ENCODE peak calls at places on chromosomes 2 and 18, in six cellular contexts. One of them, this sample, is unnamed.

GRCh38 chr18:26617151-26617554 is 68.8 kb upstream of the KCTD1 start:
- DNase-seq in H1: no peak
- DNase-seq in mesenchymal stem cell: peak
- DNase-seq in neuronal stem cell: no peak
- DNase-seq in IMR-90: peak
- DNase-seq in mesendoderm: peak
- DNase-seq in this sample: no peak

GRCh38 chr18:13502585-13502984 is 223.8 kb downstream of the FAM210A start:
- DNase-seq in H1: no peak
- DNase-seq in neuronal stem cell: no peak
- DNase-seq in IMR-90: no peak
- DNase-seq in mesenchymal stem cell: no peak
- DNase-seq in mesendoderm: no peak
- DNase-seq in this sample: no peak

GRCh38 chr2:219045937-219046550 is 4.7 kb upstream of the CFAP65 start:
- DNase-seq in H1: no peak
- DNase-seq in mesendoderm: peak
- DNase-seq in IMR-90: peak
- DNase-seq in neuronal stem cell: peak
- DNase-seq in mesenchymal stem cell: peak
- DNase-seq in this sample: peak

GRCh38 chr2:42371621-42372473 is 10.8 kb upstream of the COX7A2L start:
- DNase-seq in IMR-90: no peak
- DNase-seq in mesenchymal stem cell: no peak
- DNase-seq in mesendoderm: no peak
- DNase-seq in H1: no peak
- DNase-seq in neuronal stem cell: no peak
- DNase-seq in this sample: no peak

GRCh38 chr18:74314759-74315463 is 728 bp upstream of the C18orf63 start:
- DNase-seq in mesenchymal stem cell: no peak
- DNase-seq in IMR-90: no peak
- DNase-seq in mesendoderm: no peak
- DNase-seq in neuronal stem cell: no peak
- DNase-seq in H1: no peak
- DNase-seq in this sample: no peak

GRCh38 chr2:44730583-44730982 is 210.9 kb upstream of the SIX3 start:
- DNase-seq in mesenchymal stem cell: no peak
- DNase-seq in H1: no peak
- DNase-seq in neuronal stem cell: no peak
- DNase-seq in IMR-90: no peak
- DNase-seq in mesendoderm: no peak
- DNase-seq in this sample: no peak

GRCh38 chr2:150626934-150627336 is 139.5 kb upstream of the RND3 start:
- DNase-seq in H1: no peak
- DNase-seq in mesendoderm: no peak
- DNase-seq in mesenchymal stem cell: no peak
- DNase-seq in IMR-90: no peak
- DNase-seq in neuronal stem cell: no peak
- DNase-seq in this sample: no peak

GRCh38 chr18:47244041-47244440 is 7.4 kb downstream of the SKOR2 start:
- DNase-seq in H1: no peak
- DNase-seq in mesenchymal stem cell: no peak
- DNase-seq in IMR-90: no peak
- DNase-seq in neuronal stem cell: no peak
- DNase-seq in mesendoderm: no peak
- DNase-seq in this sample: no peak

GRCh38 chr2:66080136-66080535 is 354.8 kb upstream of the MEIS1 start:
- DNase-seq in mesendoderm: no peak
- DNase-seq in neuronal stem cell: no peak
- DNase-seq in mesenchymal stem cell: no peak
- DNase-seq in IMR-90: no peak
- DNase-seq in H1: no peak
- DNase-seq in this sample: no peak

GRCh38 chr2:189076572-189076971 is 102.4 kb downstream of the COL3A1 start:
- DNase-seq in IMR-90: peak
- DNase-seq in H1: no peak
- DNase-seq in mesendoderm: no peak
- DNase-seq in neuronal stem cell: no peak
- DNase-seq in mesenchymal stem cell: peak
- DNase-seq in this sample: no peak

GRCh38 chr18:42242758-42243157 is 287.7 kb downstream of the PIK3C3 start:
- DNase-seq in mesenchymal stem cell: no peak
- DNase-seq in mesendoderm: no peak
- DNase-seq in IMR-90: no peak
- DNase-seq in H1: no peak
- DNase-seq in neuronal stem cell: no peak
- DNase-seq in this sample: no peak

GRCh38 chr2:240350006-240350355 is 85.5 kb upstream of the GPC1 start:
- DNase-seq in mesendoderm: no peak
- DNase-seq in mesenchymal stem cell: no peak
- DNase-seq in IMR-90: no peak
- DNase-seq in H1: no peak
- DNase-seq in neuronal stem cell: no peak
- DNase-seq in this sample: no peak

GRCh38 chr2:106852103-106852502 is 33.9 kb downstream of the ST6GAL2 start:
- DNase-seq in IMR-90: no peak
- DNase-seq in mesenchymal stem cell: no peak
- DNase-seq in neuronal stem cell: peak
- DNase-seq in H1: peak
- DNase-seq in mesendoderm: peak
- DNase-seq in this sample: peak

GRCh38 chr2:62306751-62307468 is 111.0 kb downstream of the B3GNT2 start:
- DNase-seq in mesendoderm: peak
- DNase-seq in IMR-90: peak
- DNase-seq in mesenchymal stem cell: peak
- DNase-seq in neuronal stem cell: no peak
- DNase-seq in H1: no peak
- DNase-seq in this sample: no peak

GRCh38 chr2:200702646-200703118 is 109.0 kb upstream of the BZW1 start:
- DNase-seq in IMR-90: no peak
- DNase-seq in H1: no peak
- DNase-seq in neuronal stem cell: no peak
- DNase-seq in mesenchymal stem cell: no peak
- DNase-seq in mesendoderm: no peak
- DNase-seq in this sample: no peak

GRCh38 chr18:36706313-36706881 is 122.4 kb downstream of the TPGS2 start:
- DNase-seq in mesendoderm: no peak
- DNase-seq in neuronal stem cell: no peak
- DNase-seq in IMR-90: peak
- DNase-seq in H1: no peak
- DNase-seq in mesenchymal stem cell: no peak
- DNase-seq in this sample: no peak

GRCh38 chr2:54755641-54756326 is 32.3 kb downstream of the EML6 start:
- DNase-seq in mesenchymal stem cell: no peak
- DNase-seq in neuronal stem cell: no peak
- DNase-seq in IMR-90: no peak
- DNase-seq in mesendoderm: no peak
- DNase-seq in H1: no peak
- DNase-seq in this sample: no peak

GRCh38 chr2:29013046-29013780 is 32.1 kb downstream of the TOGARAM2 start:
- DNase-seq in mesendoderm: no peak
- DNase-seq in H1: no peak
- DNase-seq in neuronal stem cell: no peak
- DNase-seq in IMR-90: peak
- DNase-seq in mesenchymal stem cell: no peak
- DNase-seq in this sample: no peak

GRCh38 chr18:10410472-10411300 is 43.7 kb upstream of the APCDD1 start:
- DNase-seq in neuronal stem cell: no peak
- DNase-seq in mesenchymal stem cell: no peak
- DNase-seq in H1: no peak
- DNase-seq in mesendoderm: peak
- DNase-seq in IMR-90: no peak
- DNase-seq in this sample: no peak

GRCh38 chr2:178825183-178825582 is 18.0 kb upstream of the TTN start:
- DNase-seq in mesenchymal stem cell: no peak
- DNase-seq in mesendoderm: no peak
- DNase-seq in IMR-90: peak
- DNase-seq in H1: no peak
- DNase-seq in neuronal stem cell: no peak
- DNase-seq in this sample: no peak

GRCh38 chr2:11123856-11124759 is 31.2 kb upstream of the SLC66A3 start:
- DNase-seq in mesenchymal stem cell: peak
- DNase-seq in neuronal stem cell: peak
- DNase-seq in H1: peak
- DNase-seq in mesendoderm: peak
- DNase-seq in IMR-90: peak
- DNase-seq in this sample: peak

GRCh38 chr18:76686737-76687231 is 135.6 kb upstream of the ZNF236 start:
- DNase-seq in H1: no peak
- DNase-seq in neuronal stem cell: peak
- DNase-seq in mesenchymal stem cell: peak
- DNase-seq in IMR-90: peak
- DNase-seq in mesendoderm: peak
- DNase-seq in this sample: peak

DNA sequence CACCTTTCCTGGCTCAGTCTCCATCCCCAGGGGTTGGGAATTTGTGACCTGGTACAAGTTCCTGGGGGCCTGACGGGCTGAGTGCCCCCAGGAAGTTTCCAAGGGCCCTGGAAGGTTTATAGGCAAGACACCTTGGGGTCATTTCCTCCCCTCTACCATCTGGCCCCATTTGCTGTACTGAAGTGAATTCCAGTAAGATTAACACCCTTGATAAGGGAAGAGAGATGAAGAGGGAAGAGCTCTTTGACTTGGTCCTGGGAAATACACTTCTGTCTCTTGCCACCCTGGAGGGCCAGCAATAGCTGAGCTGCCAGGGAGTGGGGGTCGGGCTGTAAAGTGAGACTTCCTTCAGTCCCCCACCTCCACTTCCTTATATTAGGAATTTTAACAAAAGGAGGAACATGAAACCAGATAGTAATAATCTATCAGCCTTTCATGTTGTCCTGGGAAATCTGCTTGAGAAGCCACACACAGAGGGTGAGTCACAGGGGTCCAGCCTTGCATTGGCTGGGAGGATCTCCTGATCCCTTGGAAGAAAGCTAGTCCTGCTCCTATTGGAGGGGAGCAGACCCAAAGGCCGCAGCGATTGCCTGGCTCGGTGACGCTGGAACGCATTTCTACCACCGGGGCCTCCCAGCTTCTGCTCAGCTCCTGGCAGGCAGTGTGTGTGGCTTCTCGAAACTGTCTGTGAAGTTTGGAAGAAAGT is 87.4 kb downstream of the ACAA2 start:
- DNase-seq in H1: peak
- DNase-seq in mesendoderm: peak
- DNase-seq in neuronal stem cell: peak
- DNase-seq in IMR-90: peak
- DNase-seq in mesenchymal stem cell: peak
- DNase-seq in this sample: peak
- H2AK5ac ChIP-seq in H1: no peak
- H2AK5ac ChIP-seq in mesendoderm: no peak
- H2AK5ac ChIP-seq in neuronal stem cell: no peak
- H2AK5ac ChIP-seq in IMR-90: peak
- H2AK5ac ChIP-seq in mesenchymal stem cell: peak
- H2AK5ac ChIP-seq in this sample: no peak

GRCh38 chr2:1795842-1796580 is 51.7 kb upstream of the PXDN start:
- DNase-seq in neuronal stem cell: no peak
- DNase-seq in IMR-90: no peak
- DNase-seq in H1: no peak
- DNase-seq in mesenchymal stem cell: no peak
- DNase-seq in mesendoderm: no peak
- DNase-seq in this sample: no peak
- H2AK5ac ChIP-seq in neuronal stem cell: no peak
- H2AK5ac ChIP-seq in IMR-90: peak
- H2AK5ac ChIP-seq in H1: no peak
- H2AK5ac ChIP-seq in mesenchymal stem cell: no peak
- H2AK5ac ChIP-seq in mesendoderm: no peak
- H2AK5ac ChIP-seq in this sample: no peak

DNA sequence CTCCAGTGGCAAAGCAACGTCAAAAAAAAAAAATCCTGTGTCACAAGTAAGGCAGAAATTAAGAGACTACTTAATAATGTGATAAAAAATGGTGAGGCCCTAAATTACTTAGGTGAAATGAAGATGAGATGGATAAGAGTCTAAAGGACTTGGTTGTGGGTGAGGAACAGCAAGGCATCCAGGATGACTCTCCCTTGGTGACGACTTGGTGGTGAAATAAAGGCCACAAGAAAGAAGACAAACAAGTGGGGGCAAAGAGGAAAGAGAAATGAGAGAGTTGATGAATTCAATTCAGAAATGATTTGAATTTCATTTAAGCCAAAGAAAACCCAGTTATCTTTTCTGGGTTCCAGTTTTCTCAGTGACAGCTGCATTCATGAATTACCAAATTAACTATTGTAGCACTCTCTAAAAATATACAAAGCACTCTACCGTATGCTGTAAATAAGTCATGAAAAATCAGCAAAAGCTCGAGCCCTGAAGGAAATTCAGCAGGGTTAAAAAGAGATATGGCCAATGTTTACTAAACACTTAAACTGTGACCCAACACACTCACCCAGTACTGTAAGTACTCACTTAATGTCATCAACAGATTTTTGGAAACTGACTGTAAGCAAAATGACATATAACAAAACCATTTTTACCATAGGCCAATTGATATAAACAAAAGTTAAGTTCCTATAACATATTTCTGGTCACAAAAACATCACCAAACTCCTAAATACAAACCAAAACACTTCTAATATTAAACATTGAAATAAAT is 1.4 kb downstream of the METTL8 start:
- DNase-seq in mesendoderm: no peak
- DNase-seq in neuronal stem cell: no peak
- DNase-seq in mesenchymal stem cell: peak
- DNase-seq in IMR-90: peak
- DNase-seq in H1: no peak
- DNase-seq in this sample: no peak
- H2AK5ac ChIP-seq in mesendoderm: peak
- H2AK5ac ChIP-seq in neuronal stem cell: no peak
- H2AK5ac ChIP-seq in mesenchymal stem cell: no peak
- H2AK5ac ChIP-seq in IMR-90: no peak
- H2AK5ac ChIP-seq in H1: peak
- H2AK5ac ChIP-seq in this sample: no peak

DNA sequence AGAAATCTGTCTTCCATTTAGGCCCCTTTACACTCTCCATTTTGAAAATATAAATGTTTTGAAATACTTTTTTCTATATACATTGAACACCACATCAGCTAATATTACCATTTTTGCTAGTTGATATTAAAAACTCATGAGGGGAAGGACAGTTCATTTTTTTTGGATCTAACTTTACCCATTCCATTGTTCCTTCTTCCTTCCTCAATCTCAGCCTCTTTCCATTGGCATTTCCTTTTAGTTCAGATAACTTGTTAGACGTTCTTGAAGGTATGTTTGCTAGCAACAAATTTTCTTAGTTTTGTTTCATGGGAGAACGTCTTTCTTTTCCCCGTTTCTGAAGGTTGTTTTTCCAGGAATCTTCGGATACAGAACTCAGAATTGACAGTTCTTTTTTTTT is 759.0 kb downstream of the SOCS6 start:
- DNase-seq in mesendoderm: no peak
- DNase-seq in H1: no peak
- DNase-seq in mesenchymal stem cell: no peak
- DNase-seq in neuronal stem cell: no peak
- DNase-seq in IMR-90: no peak
- DNase-seq in this sample: no peak
- H2AK5ac ChIP-seq in mesendoderm: no peak
- H2AK5ac ChIP-seq in H1: no peak
- H2AK5ac ChIP-seq in mesenchymal stem cell: no peak
- H2AK5ac ChIP-seq in neuronal stem cell: no peak
- H2AK5ac ChIP-seq in IMR-90: no peak
- H2AK5ac ChIP-seq in this sample: no peak

This sample was measured in H9.